ENCODE peak calls at places on chromosome 9, in seven cellular contexts. Q is CD8-positive, alpha-beta T cell; H is GM12878; D is tibial artery; N is A549; X is small intestine; V is left ventricle myocardium inferior. Z is an unnamed sample.

GRCh38 chr9:35791321-35791921 is at the start of gene NPR2:
- DNase-seq in Q (no peak), H (no peak), D (peak), N (no peak), X (no peak), V (peak), Z (no peak)

GRCh38 chr9:104779946-104780539 is 16.1 kb downstream of the NIPSNAP3B start:
- DNase-seq in Q (no peak), H (no peak), D (no peak), N (no peak), X (no peak), V (no peak), Z (no peak)

GRCh38 chr9:16871358-16872151 is 1.1 kb upstream of the BNC2 start:
- DNase-seq in Q (peak), H (no peak), D (peak), N (peak), X (no peak), V (peak), Z (peak)

GRCh38 chr9:106929471-106930198 is 66.7 kb downstream of the ZNF462 start:
- DNase-seq in Q (no peak), H (no peak), D (no peak), N (no peak), X (no peak), V (no peak), Z (no peak)

GRCh38 chr9:35690447-35691324 is 961 bp upstream of the TPM2 start:
- DNase-seq in Q (peak), H (no peak), D (peak), N (peak), X (peak), V (peak), Z (peak)

GRCh38 chr9:72362680-72363139 is 2.3 kb downstream of the ZFAND5 start:
- DNase-seq in Q (peak), H (peak), D (peak), N (peak), X (peak), V (peak), Z (peak)

GRCh38 chr9:6827370-6827949 is 69.7 kb downstream of the KDM4C start:
- DNase-seq in Q (no peak), H (peak), D (no peak), N (peak), X (peak), V (no peak), Z (peak)

GRCh38 chr9:107707419-107707837 is 217.9 kb upstream of the KLF4 start:
- DNase-seq in Q (no peak), H (no peak), D (no peak), N (peak), X (no peak), V (no peak), Z (no peak)

GRCh38 chr9:565528-565927 is 276.0 kb upstream of the DMRT1 start:
- DNase-seq in Q (no peak), H (no peak), D (no peak), N (no peak), X (no peak), V (no peak), Z (no peak)

GRCh38 chr9:97548819-97549540 is 47.5 kb downstream of the TMOD1 start:
- DNase-seq in Q (no peak), H (no peak), D (no peak), N (no peak), X (no peak), V (no peak), Z (no peak)

GRCh38 chr9:98978231-98978681 is 34.5 kb downstream of the COL15A1 start:
- DNase-seq in Q (no peak), H (no peak), D (no peak), N (no peak), X (no peak), V (no peak), Z (no peak)

GRCh38 chr9:12723409-12724028 is 30.3 kb downstream of the TYRP1 start:
- DNase-seq in Q (no peak), H (no peak), D (no peak), N (peak), X (peak), V (no peak), Z (no peak)

GRCh38 chr9:85040141-85040540 is 370.6 kb downstream of the NTRK2 start:
- DNase-seq in Q (no peak), H (no peak), D (no peak), N (no peak), X (no peak), V (no peak), Z (no peak)

GRCh38 chr9:110842976-110843375 is 174.4 kb downstream of the MUSK start:
- DNase-seq in Q (no peak), H (no peak), D (no peak), N (no peak), X (no peak), V (no peak), Z (no peak)

GRCh38 chr9:88534456-88535225 is at the start of gene NXNL2:
- DNase-seq in Q (peak), H (no peak), D (peak), N (peak), X (peak), V (peak), Z (peak)

GRCh38 chr9:83199240-83199639 is 136.3 kb upstream of the RASEF start:
- DNase-seq in Q (no peak), H (no peak), D (peak), N (peak), X (peak), V (no peak), Z (no peak)

GRCh38 chr9:126642009-126642744 is 28.4 kb downstream of the LMX1B start:
- DNase-seq in Q (no peak), H (no peak), D (no peak), N (no peak), X (no peak), V (no peak), Z (no peak)
- H3K4me3 ChIP-seq in Q (no peak), H (no peak), D (no peak), N (no peak), X (no peak), V (no peak), Z (no peak)

GRCh38 chr9:18438300-18438925 is 35.5 kb upstream of the ADAMTSL1 start:
- DNase-seq in Q (no peak), H (no peak), D (peak), N (no peak), X (peak), V (peak), Z (no peak)
- H3K4me3 ChIP-seq in Q (no peak), H (no peak), D (peak), N (no peak), X (peak), V (peak), Z (no peak)

GRCh38 chr9:86714976-86715375 is 232.3 kb downstream of the GAS1 start:
- DNase-seq in Q (no peak), H (no peak), D (no peak), N (no peak), X (no peak), V (no peak), Z (no peak)
- H3K4me3 ChIP-seq in Q (no peak), H (no peak), D (no peak), N (no peak), X (no peak), V (no peak), Z (no peak)

GRCh38 chr9:119768266-119768665 is 399.0 kb upstream of the BRINP1 start:
- DNase-seq in Q (no peak), H (no peak), D (no peak), N (no peak), X (no peak), V (no peak), Z (no peak)

GRCh38 chr9:119771336-119771735 is 402.1 kb upstream of the BRINP1 start:
- DNase-seq in Q (no peak), H (no peak), D (no peak), N (no peak), X (no peak), V (no peak), Z (no peak)

GRCh38 chr9:119773823-119774222 is 404.6 kb upstream of the BRINP1 start:
- DNase-seq in Q (no peak), H (no peak), D (no peak), N (no peak), X (no peak), V (no peak), Z (no peak)
- H3K4me3 ChIP-seq in Q (no peak), H (no peak), D (no peak), N (no peak), X (no peak), V (no peak), Z (no peak)

GRCh38 chr9:92506184-92506857 is 24.0 kb upstream of the ASPN start:
- DNase-seq in Q (no peak), H (no peak), D (peak), N (peak), X (no peak), V (no peak), Z (no peak)
- H3K4me3 ChIP-seq in Q (no peak), H (no peak), D (no peak), N (peak), X (no peak), V (no peak), Z (no peak)

DNA sequence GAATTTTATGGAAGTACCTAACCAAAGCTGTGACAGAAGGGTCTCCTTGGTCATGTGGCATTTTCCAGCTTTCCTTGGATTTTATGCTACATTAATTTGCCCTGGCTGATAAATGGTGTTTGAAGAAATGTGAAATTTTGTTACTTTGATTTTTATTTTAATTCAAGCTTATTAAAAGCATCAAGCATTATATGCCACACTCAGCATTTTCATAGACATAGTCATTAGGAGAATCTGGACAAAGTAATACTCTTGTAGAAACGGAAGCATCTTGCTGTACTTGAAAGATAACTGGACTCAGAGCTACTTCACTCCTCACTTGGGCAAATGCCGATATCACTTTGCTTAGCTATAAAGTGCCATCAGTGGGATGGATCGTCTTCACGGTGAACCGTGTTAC is 54.2 kb downstream of the INIP start:
- DNase-seq in Q (no peak), H (no peak), D (no peak), N (no peak), X (no peak), V (no peak), Z (no peak)
- H3K4me3 ChIP-seq in Q (no peak), H (no peak), D (no peak), N (no peak), X (no peak), V (no peak), Z (no peak)

DNA sequence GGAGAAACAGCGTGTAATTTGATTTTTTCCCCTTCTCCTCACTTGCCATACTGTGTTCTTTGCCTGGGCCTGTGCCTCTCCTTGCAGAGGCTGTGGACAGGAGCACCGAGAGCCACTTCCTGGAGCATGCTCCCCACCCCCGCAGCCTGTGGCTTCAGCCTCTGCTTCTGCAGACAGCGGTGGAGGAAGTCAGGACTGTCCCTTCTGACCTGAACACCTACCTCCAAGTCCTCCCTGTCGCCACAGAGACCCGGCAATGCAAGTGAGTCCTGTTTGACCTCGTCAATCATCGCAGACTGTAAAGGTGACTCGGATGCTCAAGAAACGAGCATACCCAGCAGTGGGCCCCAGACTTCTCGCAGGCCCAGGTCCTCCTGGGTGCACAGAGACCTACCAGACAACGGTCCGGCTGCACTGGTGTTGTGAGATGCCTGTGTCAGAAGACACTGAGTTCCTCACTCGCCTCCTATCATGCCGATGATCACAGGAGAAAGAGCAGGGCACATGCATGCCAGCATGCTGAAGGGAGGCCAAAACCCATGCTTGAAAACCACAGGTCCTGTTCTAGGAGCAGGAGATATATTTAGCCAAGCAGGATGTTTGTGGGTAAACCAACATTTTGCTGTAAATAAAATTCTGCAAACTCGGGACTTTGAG is 198.8 kb downstream of the AUH start:
- DNase-seq in Q (peak), H (peak), D (peak), N (no peak), X (peak), V (no peak), Z (peak)
- H3K4me3 ChIP-seq in Q (no peak), H (no peak), D (no peak), N (no peak), X (no peak), V (no peak), Z (peak)

GRCh38 chr9:131095666-131096489 is 453 bp upstream of the AIF1L start:
- DNase-seq in Q (no peak), H (no peak), D (no peak), N (peak), X (peak), V (no peak), Z (peak)
- H3K4me3 ChIP-seq in Q (no peak), H (no peak), D (peak), N (peak), X (peak), V (peak), Z (peak)

Z was measured in Jurkat, Clone E6-1.